ENCODE peak calls at places on chromosomes 6 and 20, in seven cellular contexts. G is transverse colon; F is CD8-positive, alpha-beta memory T cell; Y is breast epithelium; C is Peyer's patch; R is effector memory CD4-positive, alpha-beta T cell; I is HCT116. S is an unnamed sample. For H3K9me3, the result is how much of the 10 kb centered on the place peaks cover.

GRCh38 chr6:160949531-160949930 is 42.0 kb upstream of the MAP3K4 start:
- DNase-seq in G (no peak), I (no peak), R (no peak), C (no peak), F (no peak), Y (no peak), S (no peak)

GRCh38 chr6:149428606-149429005 is 28.5 kb downstream of the SUMO4 start:
- DNase-seq in Y (no peak), F (no peak), C (no peak), I (no peak), G (no peak), R (no peak), S (no peak)

GRCh38 chr6:81086931-81087330 is 665.5 kb downstream of the TENT5A start:
- DNase-seq in C (no peak), R (no peak), G (no peak), I (no peak), F (no peak), Y (no peak), S (no peak)

GRCh38 chr6:56789342-56789741 is 146.7 kb upstream of the DST start:
- DNase-seq in G (no peak), Y (no peak), R (no peak), F (no peak), C (no peak), I (no peak), S (no peak)

GRCh38 chr20:32017711-32018251 is 7.5 kb downstream of the CCM2L start:
- DNase-seq in F (peak), Y (peak), G (peak), C (peak), R (peak), I (peak), S (peak)

GRCh38 chr6:156950084-156950483 is 172.9 kb downstream of the ARID1B start:
- DNase-seq in Y (no peak), F (no peak), I (no peak), G (no peak), R (no peak), C (no peak), S (no peak)

GRCh38 chr6:39934060-39934757 is at the start of gene MOCS1:
- DNase-seq in Y (peak), F (no peak), I (peak), R (no peak), C (peak), G (peak), S (peak)

GRCh38 chr6:96499781-96500180 is 21.8 kb upstream of the UFL1 start:
- DNase-seq in F (peak), G (no peak), C (peak), I (no peak), Y (no peak), R (peak), S (no peak)

GRCh38 chr20:63495167-63495720 is 3.6 kb downstream of the EEF1A2 start:
- DNase-seq in I (no peak), G (no peak), F (no peak), Y (no peak), R (no peak), C (no peak), S (no peak)

GRCh38 chr6:11111769-11112437 is 378 bp upstream of the ERVFRD-1 start:
- DNase-seq in R (no peak), C (no peak), I (no peak), F (no peak), G (no peak), Y (no peak), S (no peak)

GRCh38 chr6:158958504-158959386 is 41.3 kb downstream of the RSPH3 start:
- DNase-seq in F (no peak), G (peak), I (no peak), C (peak), Y (no peak), R (no peak), S (no peak)

GRCh38 chr6:28585335-28585734 is 59.7 kb downstream of the GPX5 start:
- DNase-seq in I (no peak), G (no peak), Y (no peak), F (no peak), R (no peak), C (no peak), S (no peak)

GRCh38 chr6:77368660-77369313 is 94.5 kb downstream of the HTR1B start:
- DNase-seq in Y (peak), F (no peak), G (peak), I (peak), R (no peak), C (no peak), S (no peak)

GRCh38 chr6:160015778-160016684 is 47.1 kb downstream of the IGF2R start:
- DNase-seq in Y (no peak), C (no peak), R (peak), G (no peak), I (no peak), F (no peak), S (no peak)

GRCh38 chr6:34595332-34596090 is 39.4 kb upstream of the SPDEF start:
- DNase-seq in Y (no peak), I (no peak), C (no peak), F (no peak), R (no peak), G (no peak), S (no peak)

GRCh38 chr6:36130672-36131516 is 581 bp downstream of the MAPK13 start:
- DNase-seq in Y (no peak), C (peak), F (peak), G (peak), I (peak), R (peak), S (no peak)

GRCh38 chr20:63520594-63520938 is at the start of gene PPDPF:
- DNase-seq in Y (peak), R (peak), G (peak), I (no peak), F (peak), C (peak), S (no peak)

GRCh38 chr20:62365814-62366369 is 1.2 kb downstream of the LAMA5 start:
- DNase-seq in Y (no peak), I (no peak), R (no peak), G (peak), C (no peak), F (no peak), S (no peak)

GRCh38 chr6:30533460-30534294 is 22.6 kb downstream of the GNL1 start:
- DNase-seq in I (no peak), C (no peak), R (no peak), F (no peak), G (no peak), Y (no peak), S (no peak)

GRCh38 chr20:64153410-64153809 is 10.8 kb upstream of the MYT1 start:
- DNase-seq in R (no peak), Y (no peak), G (no peak), I (no peak), C (no peak), F (no peak), S (no peak)

GRCh38 chr6:33297406-33297955 is 1.3 kb downstream of the RGL2 start:
- DNase-seq in G (peak), I (no peak), C (peak), F (no peak), R (no peak), Y (peak), S (no peak)

GRCh38 chr20:51541189-51542032 is 1.1 kb downstream of the NFATC2 start:
- DNase-seq in G (peak), R (peak), I (no peak), F (peak), C (peak), Y (peak), S (no peak)

GRCh38 chr6:24524801-24525200 is 30.0 kb downstream of the ALDH5A1 start:
- DNase-seq in I (peak), G (no peak), Y (no peak), C (no peak), R (no peak), F (no peak), S (peak)

GRCh38 chr6:50658561-50658960 is 54.8 kb upstream of the TFAP2D start:
- DNase-seq in R (no peak), Y (no peak), F (no peak), I (no peak), C (no peak), G (no peak), S (no peak)

GRCh38 chr6:163529605-163530004 is 115.1 kb downstream of the QKI start:
- DNase-seq in R (no peak), F (no peak), I (no peak), C (no peak), G (no peak), Y (no peak), S (no peak)

GRCh38 chr6:140319209-140319608 is 944.8 kb upstream of the CITED2 start:
- DNase-seq in G (no peak), C (no peak), I (no peak), R (no peak), Y (no peak), F (no peak), S (no peak)

GRCh38 chr6:140320081-140320798 is 945.8 kb upstream of the CITED2 start:
- DNase-seq in G (no peak), Y (no peak), F (no peak), I (no peak), R (no peak), C (no peak), S (no peak)

GRCh38 chr6:140317957-140318356 is 943.5 kb upstream of the CITED2 start:
- DNase-seq in C (no peak), I (no peak), Y (no peak), F (no peak), G (no peak), R (no peak), S (no peak)

GRCh38 chr6:140316966-140317365 is 942.5 kb upstream of the CITED2 start:
- DNase-seq in C (no peak), I (peak), R (no peak), F (no peak), G (no peak), Y (no peak), S (no peak)

GRCh38 chr6:140318408-140318807 is 944.0 kb upstream of the CITED2 start:
- DNase-seq in R (no peak), G (no peak), C (no peak), I (no peak), F (no peak), Y (no peak), S (no peak)
- H3K4me3 ChIP-seq in R (no peak), G (no peak), C (no peak), I (no peak), F (no peak), Y (no peak), S (no peak)

GRCh38 chr20:49283176-49283702 is 5.4 kb upstream of the ZNFX1 start:
- DNase-seq in F (no peak), Y (no peak), R (no peak), I (no peak), G (no peak), C (no peak), S (no peak)

GRCh38 chr20:49282584-49283171 is 4.8 kb upstream of the ZNFX1 start:
- DNase-seq in F (no peak), I (no peak), R (no peak), Y (no peak), G (no peak), C (no peak), S (no peak)

GRCh38 chr20:49285233-49285668 is 7.4 kb upstream of the ZNFX1 start:
- DNase-seq in C (no peak), F (no peak), R (no peak), I (no peak), Y (no peak), G (no peak), S (no peak)

GRCh38 chr20:49284818-49285217 is 7.0 kb upstream of the ZNFX1 start:
- DNase-seq in C (no peak), I (no peak), R (no peak), F (no peak), G (no peak), Y (no peak), S (no peak)

GRCh38 chr20:49283703-49284625 is 6.1 kb upstream of the ZNFX1 start:
- DNase-seq in Y (no peak), F (no peak), G (no peak), R (no peak), C (no peak), I (no peak), S (no peak)
- H3K9me3 ChIP-seq in Y (half or more), F (half or more), G (under half), R (half or more), C (under half), I (under half), S (under half)

DNA sequence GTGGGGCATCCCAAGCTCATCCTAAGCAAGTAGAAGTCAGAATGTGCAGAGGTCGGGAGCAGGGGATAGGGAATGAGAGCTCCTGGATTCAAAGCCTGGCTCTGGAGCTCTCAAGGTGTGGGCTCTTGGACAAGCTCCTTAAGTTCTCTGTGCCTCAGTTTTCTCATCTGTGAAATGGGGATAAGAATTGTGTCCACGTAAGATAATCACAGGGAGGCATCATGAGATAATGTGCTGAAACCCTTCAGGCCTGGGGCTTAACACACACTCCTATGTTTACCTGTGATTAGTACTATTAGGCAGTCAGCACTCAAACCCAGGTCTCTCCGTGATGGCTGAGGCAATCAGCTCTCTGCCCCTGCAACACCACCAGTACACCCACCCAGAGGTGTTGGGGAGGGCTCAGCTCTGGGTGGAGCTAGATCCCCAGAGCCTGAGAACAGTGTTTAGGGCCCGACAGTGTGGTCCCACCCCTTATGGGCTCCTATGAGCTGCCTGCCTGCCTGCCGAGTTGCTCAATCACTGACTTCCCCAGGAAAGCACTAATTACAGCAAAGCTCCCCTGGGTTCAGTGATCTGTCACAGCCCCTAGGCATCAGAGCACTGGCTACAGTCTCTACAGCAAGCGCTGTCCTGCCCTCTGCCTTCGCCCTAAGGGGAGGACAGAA is 6.3 kb upstream of the SIRPA start:
- DNase-seq in Y (peak), C (no peak), F (no peak), G (no peak), R (no peak), I (no peak), S (no peak)
- H3K27ac ChIP-seq in Y (peak), C (no peak), F (no peak), G (no peak), R (no peak), I (no peak), S (no peak)

GRCh38 chr6:152750694-152751093 is at the start of gene VIP:
- DNase-seq in Y (no peak), F (no peak), R (no peak), I (no peak), G (no peak), C (no peak), S (peak)

GRCh38 chr6:152745509-152746171 is 5.0 kb upstream of the VIP start:
- DNase-seq in F (no peak), I (no peak), C (no peak), Y (no peak), R (no peak), G (no peak), S (no peak)

GRCh38 chr6:152748843-152749242 is 1.8 kb upstream of the VIP start:
- DNase-seq in I (no peak), R (no peak), F (no peak), G (no peak), Y (no peak), C (no peak), S (no peak)

GRCh38 chr6:152746172-152746553 is 4.4 kb upstream of the VIP start:
- DNase-seq in C (no peak), R (no peak), I (peak), G (no peak), Y (no peak), F (no peak), S (no peak)

GRCh38 chr6:152749336-152749735 is 1.3 kb upstream of the VIP start:
- DNase-seq in I (no peak), Y (no peak), C (no peak), F (no peak), G (no peak), R (no peak), S (no peak)
- H3K4me3 ChIP-seq in I (no peak), Y (no peak), C (no peak), F (no peak), G (no peak), R (no peak), S (no peak)

DNA sequence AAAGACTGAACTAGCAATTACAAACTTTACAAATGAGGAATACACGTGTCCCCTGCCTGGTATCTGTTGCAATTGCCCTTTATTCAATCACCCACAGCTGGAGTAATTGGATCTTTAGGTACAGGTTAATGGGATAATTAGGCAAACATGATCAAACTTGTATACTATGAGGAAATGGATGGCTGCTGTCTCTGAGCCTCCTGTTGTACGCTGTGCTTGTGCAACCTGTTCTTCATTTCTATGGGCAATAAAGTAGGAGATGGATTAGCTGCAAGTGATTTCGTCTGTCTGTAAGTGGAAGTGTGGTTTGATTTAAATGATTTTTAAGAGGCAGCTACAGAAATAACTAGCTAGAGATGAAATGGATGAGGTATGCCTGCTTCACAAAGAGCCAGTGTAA is 474.0 kb downstream of the RNF144B start:
- DNase-seq in I (no peak), R (no peak), Y (no peak), G (no peak), C (no peak), F (no peak), S (no peak)
- H3K9me3 ChIP-seq in I (under half), R (under half), Y (under half), G (under half), C (under half), F (under half), S (under half)